ENCODE peak calls at places on chromosomes 1 and 21, in four cellular contexts. V, P, I and Z are unnamed samples.

GRCh38 chr1:169180167-169180566 is 73.7 kb downstream of the ATP1B1 start:
- DNase-seq in I (no peak), P (no peak), V (no peak), Z (no peak)

GRCh38 chr1:167555971-167556714 is 2.6 kb upstream of the CREG1 start:
- DNase-seq in I (peak), P (peak), V (peak), Z (peak)

GRCh38 chr1:162062542-162063015 is 6.9 kb upstream of the NOS1AP start:
- DNase-seq in I (peak), V (peak), P (no peak), Z (no peak)

GRCh38 chr1:16215882-16216753 is 3.7 kb upstream of the ARHGEF19 start:
- DNase-seq in V (peak), I (peak), P (peak), Z (no peak)

GRCh38 chr1:27057801-27058647 is 45.4 kb upstream of the TENT5B start:
- DNase-seq in V (no peak), P (no peak), I (no peak), Z (no peak)

GRCh38 chr21:44684077-44684476 is 2.1 kb upstream of the KRTAP12-1 start:
- DNase-seq in I (no peak), V (no peak), P (no peak), Z (no peak)

GRCh38 chr1:62466982-62467532 is 30.2 kb downstream of the USP1 start:
- DNase-seq in I (no peak), V (no peak), P (no peak), Z (no peak)

GRCh38 chr1:118960567-118961136 is 27.5 kb downstream of the TBX15 start:
- DNase-seq in I (peak), P (no peak), V (no peak), Z (no peak)

GRCh38 chr1:12204754-12205658 is 24.8 kb upstream of the VPS13D start:
- DNase-seq in P (no peak), I (no peak), V (no peak), Z (no peak)

GRCh38 chr1:58762806-58763205 is 21.0 kb downstream of the JUN start:
- DNase-seq in V (no peak), P (no peak), I (no peak), Z (no peak)

GRCh38 chr1:184068354-184068753 is 16.8 kb downstream of the TSEN15 start:
- DNase-seq in V (no peak), P (no peak), I (no peak), Z (no peak)

GRCh38 chr1:151819227-151819835 is 12.3 kb downstream of the RORC start:
- DNase-seq in V (no peak), I (no peak), P (no peak), Z (no peak)

GRCh38 chr1:167533851-167534300 is 15.5 kb upstream of the CD247 start:
- DNase-seq in I (peak), P (peak), V (peak), Z (no peak)

GRCh38 chr1:79006564-79006963 is at the start of gene ADGRL4:
- DNase-seq in P (no peak), I (peak), V (peak), Z (no peak)

GRCh38 chr1:21478356-21478755 is 30.9 kb upstream of the ALPL start:
- DNase-seq in I (no peak), V (no peak), P (no peak), Z (no peak)

GRCh38 chr1:91997607-91998195 is 32.1 kb upstream of the EPHX4 start:
- DNase-seq in V (peak), P (peak), I (no peak), Z (peak)

GRCh38 chr1:47194314-47194713 is 4.5 kb upstream of the PDZK1IP1 start:
- DNase-seq in V (no peak), I (no peak), P (no peak), Z (no peak)

GRCh38 chr1:206907304-206907991 is 10.2 kb downstream of the IL24 start:
- DNase-seq in P (peak), V (no peak), I (no peak), Z (no peak)

GRCh38 chr1:170619167-170620030 is 44.5 kb upstream of the PRRX1 start:
- DNase-seq in V (no peak), I (no peak), P (no peak), Z (no peak)

GRCh38 chr1:230231739-230232075 is 164.7 kb downstream of the GALNT2 start:
- DNase-seq in I (peak), P (no peak), V (peak), Z (no peak)

GRCh38 chr1:86016076-86016746 is 140.4 kb downstream of the COL24A1 start:
- DNase-seq in I (no peak), P (no peak), V (no peak), Z (no peak)